ENCODE peak calls at places on chromosomes 5 and 9, in seven cellular contexts. P, I, K, Z, H, J and B are unnamed samples.

GRCh38 chr5:117690603-117691002 is 1116.0 kb upstream of the SEMA6A start:
- DNase-seq in P (no peak), I (no peak), K (no peak), Z (no peak), H (no peak), J (no peak), B (no peak)

GRCh38 chr5:7814816-7815215 is 36.1 kb downstream of the CFAP90 start:
- DNase-seq in P (no peak), I (no peak), K (no peak), Z (no peak), H (no peak), J (no peak), B (no peak)

GRCh38 chr9:72863456-72864094 is 89.3 kb downstream of the ALDH1A1 start:
- DNase-seq in P (no peak), I (no peak), K (no peak), Z (no peak), H (no peak), J (no peak), B (no peak)

GRCh38 chr9:93172646-93173364 is 11.1 kb upstream of the WNK2 start:
- DNase-seq in P (no peak), I (no peak), K (no peak), Z (no peak), H (no peak), J (no peak), B (peak; percentile 24)

GRCh38 chr5:58967597-58968281 is 384.9 kb downstream of the RAB3C start:
- DNase-seq in P (no peak), I (no peak), K (no peak), Z (no peak), H (no peak), J (no peak), B (no peak)

GRCh38 chr9:73038613-73039012 is 85.8 kb upstream of the ALDH1A1 start:
- DNase-seq in P (peak; percentile 61), I (no peak), K (no peak), Z (no peak), H (peak; percentile 56), J (no peak), B (no peak)

GRCh38 chr5:137858223-137858916 is 9.3 kb upstream of the MYOT start:
- DNase-seq in P (no peak), I (no peak), K (no peak), Z (no peak), H (no peak), J (no peak), B (no peak)

GRCh38 chr9:131927092-131927491 is 152.6 kb downstream of the MED27 start:
- DNase-seq in P (no peak), I (no peak), K (no peak), Z (no peak), H (no peak), J (no peak), B (no peak)

GRCh38 chr5:172646716-172647285 is 5.7 kb downstream of the NEURL1B start:
- DNase-seq in P (no peak), I (no peak), K (no peak), Z (no peak), H (no peak), J (no peak), B (no peak)

GRCh38 chr5:16871746-16872339 is 64.2 kb downstream of the MYO10 start:
- DNase-seq in P (no peak), I (no peak), K (no peak), Z (no peak), H (no peak), J (peak; percentile 39), B (no peak)

GRCh38 chr9:96720435-96720834 is 57.5 kb downstream of the ZNF510 start:
- DNase-seq in P (no peak), I (peak; percentile 5), K (no peak), Z (no peak), H (no peak), J (no peak), B (no peak)

GRCh38 chr9:72041775-72042194 is 18.6 kb downstream of the C9orf57 start:
- DNase-seq in P (peak; percentile 89), I (no peak), K (no peak), Z (no peak), H (no peak), J (peak; percentile 33), B (no peak)